ENCODE peak calls at places on chromosomes 6 and 20, in seven cellular contexts. W is T-helper 17 cell; V is NCI-H774; L is HCEC 1CT; Q is activated CD4-positive, alpha-beta T cell treated with anti-CD3 and anti-CD28 coated beads, Interleukin-2, amount 10 ng/mL, durations not matched to agents 7 days and 5 days; C is IMR-90; T is Right ventricle myocardium superior. Z is an unnamed sample.

GRCh38 chr6:132218063-132218696 is 183.1 kb downstream of the MOXD1 start:
- DNase-seq in C (peak), T (no peak), L (peak), Q (no peak), W (no peak), V (no peak), Z (no peak)

GRCh38 chr20:34389206-34389953 is 26.3 kb downstream of the ITCH start:
- DNase-seq in L (no peak), W (no peak), Q (no peak), V (no peak), C (no peak), T (no peak), Z (no peak)

GRCh38 chr6:99282479-99283062 is 66.9 kb downstream of the FAXC start:
- DNase-seq in C (peak), T (no peak), Q (no peak), V (peak), W (no peak), L (peak), Z (no peak)

GRCh38 chr6:38725414-38726183 is 10.5 kb downstream of the DNAH8 start:
- DNase-seq in W (no peak), V (no peak), C (no peak), L (no peak), T (no peak), Q (no peak), Z (no peak)

GRCh38 chr6:52964318-52964717 is 30.8 kb downstream of the GSTA4 start:
- DNase-seq in C (no peak), W (no peak), V (no peak), L (no peak), Q (no peak), T (no peak), Z (no peak)

GRCh38 chr6:43828711-43829110 is 58.7 kb downstream of the VEGFA start:
- DNase-seq in L (no peak), W (no peak), Q (no peak), T (no peak), V (peak), C (no peak), Z (no peak)

GRCh38 chr6:158039571-158040050 is 57.9 kb downstream of the SYNJ2 start:
- DNase-seq in C (peak), T (peak), Q (peak), L (no peak), W (no peak), V (no peak), Z (no peak)

GRCh38 chr6:110509617-110510231 is 33.3 kb upstream of the SLC22A16 start:
- DNase-seq in L (peak), Q (no peak), V (no peak), W (no peak), C (peak), T (no peak), Z (no peak)

GRCh38 chr20:3800878-3801260 is 4.8 kb downstream of the CDC25B start:
- DNase-seq in C (no peak), L (no peak), Q (no peak), T (no peak), V (no peak), W (no peak), Z (no peak)

GRCh38 chr6:158303210-158303731 is 9.0 kb upstream of the TULP4 start:
- DNase-seq in Q (no peak), C (no peak), W (no peak), V (no peak), L (no peak), T (no peak), Z (no peak)

GRCh38 chr20:24762791-24763350 is 186.2 kb upstream of the CST7 start:
- DNase-seq in Q (peak), T (no peak), L (no peak), W (no peak), C (no peak), V (no peak), Z (no peak)

GRCh38 chr20:50645253-50646068 is 45.9 kb downstream of the RIPOR3 start:
- DNase-seq in T (peak), Q (no peak), W (no peak), C (peak), L (peak), V (no peak), Z (no peak)

GRCh38 chr6:143400258-143401059 is 50.0 kb downstream of the ADAT2 start:
- DNase-seq in L (no peak), V (no peak), W (no peak), C (no peak), T (no peak), Q (peak), Z (no peak)

GRCh38 chr6:3722211-3722621 is 29.3 kb downstream of the PXDC1 start:
- DNase-seq in L (no peak), T (no peak), W (no peak), C (peak), V (no peak), Q (no peak), Z (no peak)

GRCh38 chr6:63355632-63356031 is 35.8 kb upstream of the LGSN start:
- DNase-seq in L (no peak), Q (no peak), C (no peak), W (no peak), V (no peak), T (no peak), Z (no peak)

GRCh38 chr6:99611148-99611547 is 4.5 kb downstream of the PRDM13 start:
- DNase-seq in V (no peak), T (no peak), L (no peak), C (peak), Q (no peak), W (no peak), Z (no peak)

GRCh38 chr20:52313335-52313963 is 121.9 kb upstream of the ZFP64 start:
- DNase-seq in Q (no peak), C (peak), W (no peak), L (peak), V (peak), T (no peak), Z (no peak)

GRCh38 chr6:90765491-90765890 is 178.6 kb upstream of the MAP3K7 start:
- DNase-seq in W (no peak), C (no peak), L (no peak), Q (no peak), T (no peak), V (no peak), Z (no peak)

GRCh38 chr6:4347877-4348276 is 212.5 kb upstream of the ECI2 start:
- DNase-seq in L (no peak), Q (no peak), T (no peak), C (no peak), V (no peak), W (no peak), Z (no peak)

GRCh38 chr6:44035621-44036020 is 91.6 kb downstream of the MRPL14 start:
- DNase-seq in L (no peak), W (no peak), C (peak), T (peak), V (no peak), Q (no peak), Z (no peak)

GRCh38 chr20:46040902-46041535 is 12.0 kb downstream of the SLC12A5 start:
- DNase-seq in L (no peak), C (peak), V (no peak), W (no peak), T (no peak), Q (peak), Z (no peak)

GRCh38 chr20:48905322-48905647 is 16.2 kb upstream of the ARFGEF2 start:
- DNase-seq in Q (no peak), L (no peak), T (no peak), C (no peak), W (no peak), V (no peak), Z (no peak)

GRCh38 chr20:47317127-47317895 is 39.2 kb downstream of the ZMYND8 start:
- DNase-seq in T (peak), W (peak), V (no peak), L (peak), Q (peak), C (peak), Z (no peak)

GRCh38 chr20:6045566-6045965 is 8.3 kb downstream of the LRRN4 start:
- DNase-seq in L (peak), W (no peak), T (no peak), Q (no peak), C (peak), V (no peak), Z (no peak)

GRCh38 chr6:22231616-22232015 is 65.2 kb downstream of the PRL start:
- DNase-seq in L (no peak), V (no peak), T (no peak), W (no peak), C (peak), Q (no peak), Z (no peak)

GRCh38 chr6:37077459-37078296 is 72.2 kb downstream of the FGD2 start:
- DNase-seq in L (peak), Q (no peak), C (peak), V (no peak), W (no peak), T (peak), Z (no peak)

GRCh38 chr6:116528800-116529199 is 16.7 kb downstream of the TRAPPC3L start:
- DNase-seq in L (peak), T (no peak), C (peak), V (no peak), Q (no peak), W (no peak), Z (no peak)